ENCODE peak calls at places on chromosomes 4 and X, in four cellular contexts. A, Z, U and O are unnamed samples.

GRCh38 chr4:110508827-110509446 is 33.0 kb downstream of the ENPEP start:
- DNase-seq in A (peak), Z (no peak), U (no peak), O (no peak)

GRCh38 chr4:47510036-47510435 is 25.0 kb downstream of the ATP10D start:
- DNase-seq in A (no peak), Z (no peak), U (no peak), O (no peak)

GRCh38 chrX:45238489-45238888 is 37.8 kb upstream of the DIPK2B start:
- DNase-seq in A (no peak), Z (no peak), U (no peak), O (no peak)

GRCh38 chr4:139728840-139729239 is 63.2 kb downstream of the MGST2 start:
- DNase-seq in A (no peak), Z (no peak), U (no peak), O (no peak)

GRCh38 chr4:134634301-134634700 is 432.7 kb upstream of the PABPC4L start:
- DNase-seq in A (no peak), Z (no peak), U (no peak), O (no peak)

GRCh38 chrX:115449742-115450141 is 111.2 kb upstream of the PLS3 start:
- DNase-seq in A (no peak), Z (no peak), U (no peak), O (peak)

GRCh38 chr4:121182296-121182695 is 18.2 kb upstream of the TNIP3 start:
- DNase-seq in A (no peak), Z (no peak), U (no peak), O (no peak)

GRCh38 chrX:64792598-64793337 is 183.5 kb downstream of the ZC4H2 start:
- DNase-seq in A (no peak), Z (no peak), U (no peak), O (no peak)

GRCh38 chrX:49000640-49001039 is 1.4 kb downstream of the GRIPAP1 start:
- DNase-seq in A (no peak), Z (no peak), U (no peak), O (no peak)

GRCh38 chr4:8009097-8009496 is 69.4 kb upstream of the AFAP1 start:
- DNase-seq in A (no peak), Z (no peak), U (no peak), O (no peak)

GRCh38 chr4:33975996-33976395 is 2268.3 kb downstream of the ARAP2 start:
- DNase-seq in A (no peak), Z (no peak), U (no peak), O (no peak)

GRCh38 chrX:135477576-135477975 is 42.9 kb upstream of the INTS6L start:
- DNase-seq in A (peak), Z (peak), U (no peak), O (peak)

GRCh38 chrX:8864151-8864550 is 63.0 kb upstream of the FAM9A start:
- DNase-seq in A (no peak), Z (peak), U (no peak), O (no peak)

GRCh38 chrX:39772057-39772832 is 325.5 kb downstream of the BCOR start:
- DNase-seq in A (no peak), Z (peak), U (peak), O (no peak)